ENCODE peak calls at places on chromosome 9, in seven cellular contexts. D, G, M, I, L, A and N are unnamed samples.

GRCh38 chr9:70412678-70413426 is 1.6 kb downstream of the KLF9 start:
- DNase-seq in D (peak; percentile 52), G (peak; percentile 83), M (no peak), I (peak; percentile 37), L (peak; percentile 63), A (peak; percentile 32), N (peak; percentile 18)

GRCh38 chr9:11558043-11558442 is 945.2 kb upstream of the PTPRD start:
- DNase-seq in D (peak; percentile 2), G (no peak), M (no peak), I (no peak), L (no peak), A (peak; percentile 4), N (no peak)

GRCh38 chr9:18320046-18320445 is 153.9 kb upstream of the ADAMTSL1 start:
- DNase-seq in D (no peak), G (peak; percentile 29), M (no peak), I (no peak), L (no peak), A (no peak), N (no peak)

GRCh38 chr9:136544549-136545064 is 1.2 kb downstream of the NOTCH1 start:
- DNase-seq in D (peak; percentile 71), G (peak; percentile 25), M (no peak), I (no peak), L (no peak), A (peak; percentile 72), N (no peak)

GRCh38 chr9:6610073-6610472 is 35.5 kb downstream of the GLDC start:
- DNase-seq in D (no peak), G (no peak), M (no peak), I (no peak), L (no peak), A (no peak), N (no peak)

GRCh38 chr9:94005272-94005901 is 50.2 kb upstream of the BARX1 start:
- DNase-seq in D (no peak), G (no peak), M (no peak), I (no peak), L (no peak), A (no peak), N (no peak)

GRCh38 chr9:36194326-36195000 is 3.7 kb downstream of the CLTA start:
- DNase-seq in D (no peak), G (no peak), M (no peak), I (no peak), L (no peak), A (no peak), N (no peak)

GRCh38 chr9:129026442-129027223 is 1.5 kb downstream of the SH3GLB2 start:
- DNase-seq in D (peak; percentile 82), G (peak; percentile 16), M (no peak), I (peak; percentile 51), L (no peak), A (peak; percentile 70), N (peak; percentile 17)

GRCh38 chr9:20649381-20649780 is 27.1 kb upstream of the MLLT3 start:
- DNase-seq in D (no peak), G (no peak), M (no peak), I (peak; percentile 49), L (no peak), A (no peak), N (peak; percentile 4)

GRCh38 chr9:106868565-106868964 is 5.6 kb downstream of the ZNF462 start:
- DNase-seq in D (no peak), G (peak; percentile 60), M (no peak), I (no peak), L (no peak), A (no peak), N (no peak)

GRCh38 chr9:123928471-123929176 is 1.3 kb downstream of the DENND1A start:
- DNase-seq in D (no peak), G (peak; percentile 57), M (no peak), I (no peak), L (peak; percentile 65), A (no peak), N (no peak)

GRCh38 chr9:69573666-69574456 is 98.3 kb downstream of the APBA1 start:
- DNase-seq in D (no peak), G (peak; percentile 20), M (no peak), I (no peak), L (peak; percentile 10), A (no peak), N (no peak)

GRCh38 chr9:86452194-86452828 is 98.1 kb upstream of the TUT7 start:
- DNase-seq in D (no peak), G (no peak), M (no peak), I (no peak), L (no peak), A (no peak), N (no peak)